ENCODE peak calls at places on chromosomes 16 and 17, in nine cellular contexts. K, P, D, A, M, N, J, R and Q are unnamed samples.

GRCh38 chr17:70375406-70375805 is 206.1 kb downstream of the KCNJ2 start:
- DNase-seq in A (no peak), D (no peak), R (peak; percentile 11), K (no peak), N (no peak), J (no peak), P (no peak), M (no peak), Q (no peak)

GRCh38 chr17:40484973-40485530 is 16.4 kb downstream of the TNS4 start:
- DNase-seq in P (no peak), R (no peak), K (no peak), D (no peak), M (no peak), N (no peak), J (no peak), A (no peak), Q (no peak)

GRCh38 chr16:17275989-17276530 is 194.7 kb downstream of the XYLT1 start:
- DNase-seq in K (no peak), M (no peak), R (peak; percentile 64), N (no peak), J (no peak), D (no peak), A (no peak), P (no peak), Q (no peak)

GRCh38 chr17:82213251-82214011 is 789 bp upstream of the CCDC57 start:
- DNase-seq in J (no peak), R (peak; percentile 90), D (peak; percentile 85), M (peak; percentile 77), A (peak; percentile 83), K (peak; percentile 72), P (peak; percentile 74), N (peak; percentile 22), Q (peak; percentile 38)

GRCh38 chr17:60679287-60679686 is 1.6 kb downstream of the BCAS3 start:
- DNase-seq in D (no peak), P (no peak), N (no peak), M (no peak), R (no peak), J (no peak), K (no peak), A (no peak), Q (no peak)

GRCh38 chr16:87874639-87875472 is 5.5 kb upstream of the SLC7A5 start:
- DNase-seq in A (no peak), P (peak; percentile 88), D (no peak), K (no peak), M (peak; percentile 96), N (no peak), R (no peak), J (no peak), Q (no peak)

GRCh38 chr17:31687505-31688126 is 171.4 kb downstream of the COPRS start:
- DNase-seq in A (no peak), P (no peak), M (no peak), N (no peak), R (no peak), K (no peak), J (no peak), D (no peak), Q (no peak)

GRCh38 chr16:53465606-53466290 is 31.5 kb downstream of the RBL2 start:
- DNase-seq in D (peak; percentile 73), N (peak; percentile 82), R (no peak), A (no peak), K (peak; percentile 6), M (no peak), J (peak; percentile 56), P (no peak), Q (no peak)

GRCh38 chr17:64024781-64025731 is 4.6 kb upstream of the ICAM2 start:
- DNase-seq in R (no peak), N (no peak), A (no peak), J (no peak), D (peak; percentile 48), M (peak; percentile 62), P (peak; percentile 47), K (no peak), Q (no peak)

GRCh38 chr17:74861554-74862107 is 1.9 kb upstream of the GRIN2C start:
- DNase-seq in N (no peak), A (no peak), R (no peak), J (no peak), K (no peak), M (no peak), D (no peak), P (no peak), Q (no peak)

GRCh38 chr17:75733471-75733870 is 12.2 kb downstream of the ITGB4 start:
- DNase-seq in D (no peak), N (no peak), P (no peak), R (no peak), K (no peak), M (no peak), A (no peak), J (no peak), Q (no peak)

GRCh38 chr17:6374271-6374691 is 60.6 kb downstream of the AIPL1 start:
- DNase-seq in M (peak; percentile 7), A (no peak), D (peak; percentile 18), J (peak; percentile 46), K (no peak), R (peak; percentile 34), N (peak; percentile 11), P (no peak), Q (no peak)

GRCh38 chr17:45794840-45795239 is 10.7 kb downstream of the CRHR1 start:
- DNase-seq in D (peak; percentile 20), K (no peak), A (no peak), N (no peak), P (no peak), J (peak; percentile 46), R (no peak), M (no peak), Q (no peak)

GRCh38 chr17:60525347-60525623 is 757 bp downstream of the APPBP2 start:
- DNase-seq in D (no peak), M (no peak), J (peak; percentile 2), A (no peak), K (peak; percentile 26), R (peak; percentile 54), N (no peak), P (no peak), Q (no peak)

GRCh38 chr16:86249631-86250030 is 260.7 kb upstream of the FOXF1 start:
- DNase-seq in N (no peak), R (no peak), M (no peak), A (no peak), K (no peak), J (no peak), P (no peak), D (no peak), Q (no peak)

GRCh38 chr17:16287563-16288027 is 65.7 kb downstream of the CENPV start:
- DNase-seq in A (peak; percentile 52), K (peak; percentile 74), P (no peak), M (peak; percentile 42), N (no peak), R (peak; percentile 18), D (peak; percentile 74), J (peak; percentile 18), Q (no peak)

GRCh38 chr16:11634307-11634706 is 33.9 kb upstream of the SNN start:
- DNase-seq in M (no peak), R (no peak), D (no peak), J (no peak), P (no peak), N (no peak), K (no peak), A (no peak), Q (no peak)

GRCh38 chr17:59858167-59858790 is 34.5 kb downstream of the TUBD1 start:
- DNase-seq in N (no peak), P (no peak), J (no peak), M (no peak), A (no peak), R (no peak), D (no peak), K (no peak), Q (no peak)

GRCh38 chr16:30032083-30032819 is 1.2 kb upstream of the TLCD3B start:
- DNase-seq in A (no peak), P (peak; percentile 76), D (peak; percentile 69), R (peak; percentile 93), J (peak; percentile 74), N (peak; percentile 80), K (peak; percentile 66), M (peak; percentile 79), Q (peak; percentile 75)

GRCh38 chr16:2156025-2156848 is 655 bp downstream of the TRAF7 start:
- DNase-seq in J (no peak), D (peak; percentile 78), A (peak; percentile 56), P (no peak), N (no peak), K (peak; percentile 35), R (peak; percentile 53), M (no peak), Q (no peak)

GRCh38 chr16:31348578-31348977 is 6.4 kb upstream of the ITGAX start:
- DNase-seq in M (no peak), K (no peak), J (no peak), D (no peak), A (no peak), N (no peak), P (no peak), R (no peak), Q (no peak)

GRCh38 chr17:62714016-62714777 is 86.7 kb downstream of the MRC2 start:
- DNase-seq in D (peak; percentile 76), M (no peak), J (no peak), A (no peak), N (no peak), K (no peak), R (no peak), P (no peak), Q (no peak)

GRCh38 chr16:27748868-27749546 is 199.1 kb downstream of the KATNIP start:
- DNase-seq in D (peak; percentile 92), A (peak; percentile 28), J (peak; percentile 74), N (peak; percentile 56), M (peak; percentile 48), R (peak; percentile 73), K (peak; percentile 70), P (peak; percentile 16), Q (no peak)

GRCh38 chr16:49513040-49513439 is 139.4 kb downstream of the C16orf78 start:
- DNase-seq in D (no peak), J (peak; percentile 25), A (no peak), M (peak; percentile 11), P (no peak), N (no peak), R (peak; percentile 66), K (no peak), Q (no peak)

GRCh38 chr16:10616744-10617640 is 36.6 kb upstream of the EMP2 start:
- DNase-seq in P (no peak), A (no peak), R (peak; percentile 72), J (peak; percentile 74), M (no peak), N (peak; percentile 79), K (peak; percentile 70), D (peak; percentile 63), Q (no peak)

GRCh38 chr16:4081577-4082021 is 34.6 kb downstream of the ADCY9 start:
- DNase-seq in J (no peak), R (peak; percentile 68), N (no peak), P (peak; percentile 27), D (no peak), K (no peak), A (no peak), M (peak; percentile 75), Q (no peak)

GRCh38 chr17:50719144-50719923 is at the start of gene LUC7L3:
- DNase-seq in N (peak; percentile 93), D (peak; percentile 94), K (peak; percentile 93), A (peak; percentile 89), J (peak; percentile 99), P (peak; percentile 93), M (peak; percentile 94), R (peak; percentile 98), Q (peak; percentile 92)

GRCh38 chr16:73015612-73016487 is 32.1 kb downstream of the ZFHX3 start:
- DNase-seq in D (no peak), J (peak; percentile 82), N (no peak), R (no peak), A (peak; percentile 11), M (no peak), K (peak; percentile 85), P (no peak), Q (no peak)